ENCODE peak calls at places on chromosomes 6 and 20, in four cellular contexts. One of them, this sample, is unnamed.

GRCh38 chr6:158595223-158595622 is 35.3 kb downstream of the TMEM181 start:
- DNase-seq in GM13977: no peak
- DNase-seq in neuronal stem cell: no peak
- DNase-seq in breast epithelium: no peak
- DNase-seq in this sample: no peak

GRCh38 chr6:125519367-125519766 is 217.6 kb upstream of the HDDC2 start:
- DNase-seq in GM13977: no peak
- DNase-seq in neuronal stem cell: no peak
- DNase-seq in breast epithelium: no peak
- DNase-seq in this sample: no peak

GRCh38 chr6:144401736-144402733 is 116.9 kb downstream of the UTRN start:
- DNase-seq in GM13977: no peak
- DNase-seq in neuronal stem cell: no peak
- DNase-seq in breast epithelium: no peak
- DNase-seq in this sample: no peak

GRCh38 chr6:138289739-138290138 is 71.4 kb upstream of the PBOV1 start:
- DNase-seq in GM13977: peak
- DNase-seq in neuronal stem cell: no peak
- DNase-seq in breast epithelium: no peak
- DNase-seq in this sample: peak

GRCh38 chr6:21800948-21801438 is 207.4 kb downstream of the SOX4 start:
- DNase-seq in GM13977: no peak
- DNase-seq in neuronal stem cell: no peak
- DNase-seq in breast epithelium: no peak
- DNase-seq in this sample: no peak

GRCh38 chr6:57224769-57225515 is 2.8 kb upstream of the RAB23 start:
- DNase-seq in GM13977: no peak
- DNase-seq in neuronal stem cell: no peak
- DNase-seq in breast epithelium: no peak
- DNase-seq in this sample: no peak

GRCh38 chr6:87155920-87156600 is 695 bp downstream of the ZNF292 start:
- DNase-seq in GM13977: peak
- DNase-seq in neuronal stem cell: peak
- DNase-seq in breast epithelium: peak
- DNase-seq in this sample: peak

GRCh38 chr6:122406187-122406586 is 6.7 kb downstream of the HSF2 start:
- DNase-seq in GM13977: no peak
- DNase-seq in neuronal stem cell: no peak
- DNase-seq in breast epithelium: no peak
- DNase-seq in this sample: no peak

GRCh38 chr20:63982937-63983336 is 2.0 kb downstream of the PRPF6 start:
- DNase-seq in GM13977: no peak
- DNase-seq in neuronal stem cell: no peak
- DNase-seq in breast epithelium: no peak
- DNase-seq in this sample: no peak

GRCh38 chr6:35086282-35086632 is 54.9 kb downstream of the TCP11 start:
- DNase-seq in GM13977: peak
- DNase-seq in neuronal stem cell: no peak
- DNase-seq in breast epithelium: no peak
- DNase-seq in this sample: no peak

GRCh38 chr20:19625416-19625815 is 132.6 kb upstream of the RIN2 start:
- DNase-seq in GM13977: no peak
- DNase-seq in neuronal stem cell: no peak
- DNase-seq in breast epithelium: no peak
- DNase-seq in this sample: no peak

GRCh38 chr6:112332274-112332673 is 14.9 kb upstream of the RFPL4B start:
- DNase-seq in GM13977: no peak
- DNase-seq in neuronal stem cell: no peak
- DNase-seq in breast epithelium: no peak
- DNase-seq in this sample: no peak

GRCh38 chr6:155414049-155414448 is 41.6 kb downstream of the NOX3 start:
- DNase-seq in GM13977: no peak
- DNase-seq in neuronal stem cell: no peak
- DNase-seq in breast epithelium: no peak
- DNase-seq in this sample: no peak

GRCh38 chr6:13710552-13711383 is 867 bp downstream of the RANBP9 start:
- DNase-seq in GM13977: peak
- DNase-seq in neuronal stem cell: peak
- DNase-seq in breast epithelium: peak
- DNase-seq in this sample: peak

GRCh38 chr6:78749326-78749725 is 118.0 kb upstream of the IRAK1BP1 start:
- DNase-seq in GM13977: no peak
- DNase-seq in neuronal stem cell: no peak
- DNase-seq in breast epithelium: no peak
- DNase-seq in this sample: no peak

GRCh38 chr20:36779656-36780025 is 6.1 kb upstream of the DSN1 start:
- DNase-seq in GM13977: no peak
- DNase-seq in neuronal stem cell: no peak
- DNase-seq in breast epithelium: no peak
- DNase-seq in this sample: no peak